ENCODE peak calls at places on chromosomes 2 and 18, in four cellular contexts. K is uterus, T is cardiac muscle cell, E is heart left ventricle. F is an unnamed sample. For H3K27me3, the result is how much of the 10 kb centered on the place peaks cover.

GRCh38 chr18:75104483-75104882 is 104.5 kb downstream of the PTGR3 start:
- DNase-seq in K (no peak), T (no peak), E (no peak), F (no peak)

GRCh38 chr18:30280861-30281470 is 761.6 kb downstream of the DSC3 start:
- DNase-seq in K (no peak), T (peak), E (no peak), F (no peak)

GRCh38 chr2:159873136-159873728 is 75.2 kb upstream of the CD302 start:
- DNase-seq in K (no peak), T (no peak), E (no peak), F (no peak)

GRCh38 chr2:144456680-144457079 is 63.2 kb downstream of the ZEB2 start:
- DNase-seq in K (no peak), T (peak), E (peak), F (peak)

GRCh38 chr2:105919826-105920225 is 175.1 kb downstream of the NCK2 start:
- DNase-seq in K (no peak), T (peak), E (no peak), F (no peak)

GRCh38 chr2:122737429-122738077 is 982.1 kb downstream of the TSN start:
- DNase-seq in K (no peak), T (peak), E (no peak), F (no peak)

GRCh38 chr2:119028327-119029174 is 86.6 kb downstream of the MARCO start:
- DNase-seq in K (no peak), T (peak), E (no peak), F (no peak)

GRCh38 chr18:35116784-35117318 is 75.6 kb downstream of the MAPRE2 start:
- DNase-seq in K (no peak), T (no peak), E (no peak), F (no peak)

GRCh38 chr2:189648846-189649529 is 12.3 kb upstream of the ASNSD1 start:
- DNase-seq in K (no peak), T (peak), E (no peak), F (no peak)

GRCh38 chr2:85423525-85423924 is 5.0 kb downstream of the SH2D6 start:
- DNase-seq in K (no peak), T (no peak), E (no peak), F (no peak)

GRCh38 chr2:74357627-74358026 is 14.4 kb upstream of the SLC4A5 start:
- DNase-seq in K (no peak), T (no peak), E (no peak), F (no peak)

GRCh38 chr2:74632209-74632938 is 15.8 kb downstream of the M1AP start:
- DNase-seq in K (no peak), T (peak), E (no peak), F (no peak)

GRCh38 chr2:166803314-166803986 is 84.8 kb upstream of the XIRP2 start:
- DNase-seq in K (no peak), T (peak), E (no peak), F (no peak)

GRCh38 chr18:62678847-62679535 is 36.4 kb upstream of the PHLPP1 start:
- DNase-seq in K (no peak), T (no peak), E (no peak), F (no peak)

GRCh38 chr2:222538535-222538934 is 114.2 kb downstream of the SGPP2 start:
- DNase-seq in K (no peak), T (no peak), E (no peak), F (no peak)

GRCh38 chr2:72929010-72929409 is 11.7 kb downstream of the EMX1 start:
- DNase-seq in K (no peak), T (no peak), E (no peak), F (no peak)

GRCh38 chr2:195115738-195116137 is 541.3 kb upstream of the SLC39A10 start:
- DNase-seq in K (no peak), T (no peak), E (no peak), F (no peak)

GRCh38 chr2:48560546-48561209 is 30.7 kb downstream of the STON1 start:
- DNase-seq in K (no peak), T (no peak), E (no peak), F (no peak)

GRCh38 chr18:46573156-46573555 is 83.9 kb downstream of the LOXHD1 start:
- DNase-seq in K (no peak), T (no peak), E (no peak), F (no peak)

GRCh38 chr2:54949431-54949830 is 100.8 kb downstream of the RTN4 start:
- DNase-seq in K (no peak), T (no peak), E (no peak), F (no peak)

GRCh38 chr2:146764301-146764700 is 1080.5 kb upstream of the ACVR2A start:
- DNase-seq in K (no peak), T (peak), E (no peak), F (no peak)

GRCh38 chr18:9066358-9066757 is 36.1 kb upstream of the NDUFV2 start:
- DNase-seq in K (no peak), T (no peak), E (no peak), F (no peak)

GRCh38 chr2:176079851-176080539 is 3.8 kb downstream of the EVX2 start:
- DNase-seq in K (no peak), T (peak), E (peak), F (no peak)

GRCh38 chr2:226758886-226759660 is 40.5 kb downstream of the IRS1 start:
- DNase-seq in K (peak), T (peak), E (no peak), F (no peak)

GRCh38 chr2:26086155-26086634 is 52.3 kb downstream of the RAB10 start:
- DNase-seq in K (no peak), T (peak), E (no peak), F (no peak)

GRCh38 chr2:16756831-16757644 is 91.4 kb upstream of the CYRIA start:
- DNase-seq in K (peak), T (peak), E (peak), F (peak)

GRCh38 chr2:9318461-9319337 is 104.6 kb downstream of the ITGB1BP1 start:
- DNase-seq in K (peak), T (peak), E (peak), F (peak)

GRCh38 chr2:88099798-88100488 is 27.9 kb downstream of the FABP1 start:
- DNase-seq in K (no peak), T (peak), E (no peak), F (no peak)

GRCh38 chr2:20526146-20526545 is 79.3 kb downstream of the RHOB start:
- DNase-seq in K (no peak), T (no peak), E (no peak), F (no peak)

GRCh38 chr2:186544255-186544675 is 45.6 kb upstream of the ITGAV start:
- DNase-seq in K (no peak), T (peak), E (no peak), F (no peak)

GRCh38 chr18:77101410-77102245 is 31.0 kb downstream of the MBP start:
- DNase-seq in K (peak), T (peak), E (peak), F (peak)

GRCh38 chr18:57438669-57439616 is 3.8 kb downstream of the ONECUT2 start:
- DNase-seq in K (no peak), T (no peak), E (no peak), F (no peak)
- H3K27me3 ChIP-seq in K (half or more), T (half or more), E (half or more), F (half or more)

DNA sequence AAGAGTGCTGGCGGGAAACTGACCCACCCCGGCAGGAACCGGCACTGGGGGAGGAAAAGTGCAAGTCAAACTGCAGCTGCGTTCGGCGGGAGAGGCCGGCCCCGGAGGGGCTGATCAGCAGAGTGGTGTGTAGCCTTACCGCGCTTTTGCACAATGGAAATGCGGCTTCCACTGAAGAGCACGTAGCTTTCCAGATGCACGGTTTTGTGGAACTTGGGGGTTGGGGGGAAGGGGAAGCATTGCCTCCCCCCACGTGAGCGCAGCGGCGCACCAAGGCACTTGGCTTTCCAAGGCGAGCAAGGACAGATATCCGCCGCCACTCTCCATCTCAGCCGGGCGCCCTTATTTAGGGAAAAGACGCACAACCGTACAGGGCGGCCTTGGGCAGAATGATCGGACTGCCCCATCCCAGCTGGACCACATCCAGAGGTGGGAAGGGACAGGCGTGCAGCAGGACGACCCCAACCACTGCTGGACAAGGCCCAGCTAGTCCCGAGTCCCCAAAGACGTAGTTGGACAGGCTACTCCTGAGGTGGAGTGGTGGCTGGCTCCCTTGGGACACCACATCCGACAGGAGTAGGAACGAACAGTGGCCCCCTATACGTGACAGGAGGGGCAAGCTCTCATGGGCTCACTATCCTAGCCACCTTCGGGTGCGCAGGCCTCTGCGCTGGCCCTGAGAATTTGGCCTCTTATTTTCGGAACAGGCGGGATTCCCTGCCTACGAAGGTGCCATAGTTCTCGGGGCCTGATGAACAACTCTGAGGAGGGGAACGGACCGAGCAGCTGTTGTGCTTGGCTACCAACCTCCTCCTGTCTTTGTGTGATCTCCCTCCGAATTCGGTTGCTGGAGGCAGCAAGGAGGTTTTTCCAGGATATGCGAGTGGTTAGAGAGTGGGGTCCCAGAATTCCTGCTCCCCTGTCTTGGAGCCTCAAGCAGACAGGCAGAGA is 2.4 kb downstream of the FEV start:
- DNase-seq in K (no peak), T (no peak), E (no peak), F (no peak)
- H3K27me3 ChIP-seq in K (half or more), T (half or more), E (half or more), F (half or more)

GRCh38 chr2:236908456-236909388 is 177.0 kb upstream of the COPS8 start:
- DNase-seq in K (no peak), T (no peak), E (no peak), F (no peak)
- H3K27me3 ChIP-seq in K (under half), T (under half), E (under half), F (under half)

DNA sequence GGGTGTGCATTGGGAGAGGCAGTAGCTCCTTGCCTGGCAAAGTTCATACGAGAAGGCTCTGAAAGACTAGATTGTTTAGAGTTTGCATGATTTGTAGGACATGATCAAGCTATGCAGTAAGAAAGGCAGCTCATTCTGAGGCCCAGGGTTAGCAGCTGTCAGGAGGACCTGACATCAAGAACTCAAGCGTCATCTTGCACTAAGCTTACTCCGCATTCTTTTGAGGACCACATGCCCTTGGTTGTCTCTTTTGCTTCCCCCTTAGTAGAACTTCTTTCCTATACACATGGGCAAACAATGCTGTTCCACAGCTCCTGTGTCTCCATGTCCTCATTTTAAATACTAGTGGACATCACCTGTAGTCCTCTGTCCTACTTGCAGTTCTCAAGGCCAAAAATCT is 14.0 kb downstream of the ZNF532 start:
- DNase-seq in K (no peak), T (no peak), E (no peak), F (no peak)
- H3K27me3 ChIP-seq in K (under half), T (under half), E (under half), F (under half)

GRCh38 chr2:148875387-148876051 is 492 bp downstream of the KIF5C start:
- DNase-seq in K (no peak), T (no peak), E (no peak), F (no peak)

GRCh38 chr2:148877403-148877740 is 2.3 kb downstream of the KIF5C start:
- DNase-seq in K (no peak), T (no peak), E (no peak), F (no peak)

GRCh38 chr2:148876589-148877402 is 1.8 kb downstream of the KIF5C start:
- DNase-seq in K (no peak), T (no peak), E (no peak), F (peak)

GRCh38 chr2:148874868-148875341 is at the start of gene KIF5C:
- DNase-seq in K (peak), T (peak), E (peak), F (peak)

GRCh38 chr2:148876190-148876588 is 1.2 kb downstream of the KIF5C start:
- DNase-seq in K (no peak), T (no peak), E (no peak), F (peak)
- H3K27me3 ChIP-seq in K (under half), T (under half), E (under half), F (under half)

GRCh38 chr2:5697554-5697953 is 5.4 kb downstream of the SOX11 start:
- DNase-seq in K (no peak), T (no peak), E (no peak), F (no peak)
- H3K27me3 ChIP-seq in K (half or more), T (under half), E (under half), F (half or more)

F was measured in adrenal gland.